ENCODE peak calls at places on chromosomes 11 and 22, in four cellular contexts. J is right cardiac atrium, K is upper lobe of left lung, I is SK-N-SH. E is an unnamed sample.
A peak's percentile ranks its signal among the peaks of the same experiment; 100 is the strongest.

GRCh38 chr11:8754241-8754640 is 71.6 kb downstream of the RPL27A start:
- DNase-seq in J (no peak), K (no peak), I (no peak), E (no peak)

GRCh38 chr11:83600656-83601055 is 314.5 kb upstream of the CCDC90B start:
- DNase-seq in J (no peak), K (no peak), I (no peak), E (no peak)

GRCh38 chr11:62614275-62614674 is 1.2 kb downstream of the ROM1 start:
- DNase-seq in J (no peak), K (no peak), I (no peak), E (no peak)

GRCh38 chr22:45671051-45671782 is 417 bp upstream of the ATXN10 start:
- DNase-seq in J (peak; percentile 43), K (peak; percentile 19), I (peak; percentile 94), E (no peak)

GRCh38 chr11:58222730-58223129 is 6.0 kb downstream of the OR10Q1 start:
- DNase-seq in J (no peak), K (no peak), I (no peak), E (no peak)

GRCh38 chr22:23574877-23575276 is 5.2 kb downstream of the IGLL1 start:
- DNase-seq in J (no peak), K (peak; percentile 53), I (no peak), E (no peak)

GRCh38 chr11:101914349-101914736 is 467 bp upstream of the CEP126 start:
- DNase-seq in J (no peak), K (no peak), I (no peak), E (no peak)

GRCh38 chr22:44037519-44038370 is 13.6 kb downstream of the PARVB start:
- DNase-seq in J (no peak), K (no peak), I (no peak), E (no peak)

GRCh38 chr11:113248702-113249490 is 65.5 kb upstream of the TTC12 start:
- DNase-seq in J (no peak), K (no peak), I (no peak), E (no peak)
- H3K27ac ChIP-seq in J (no peak overlapping the region), K (no peak overlapping the region), I (no peak overlapping the region), E (peak overlapping the region; percentile 19)

DNA sequence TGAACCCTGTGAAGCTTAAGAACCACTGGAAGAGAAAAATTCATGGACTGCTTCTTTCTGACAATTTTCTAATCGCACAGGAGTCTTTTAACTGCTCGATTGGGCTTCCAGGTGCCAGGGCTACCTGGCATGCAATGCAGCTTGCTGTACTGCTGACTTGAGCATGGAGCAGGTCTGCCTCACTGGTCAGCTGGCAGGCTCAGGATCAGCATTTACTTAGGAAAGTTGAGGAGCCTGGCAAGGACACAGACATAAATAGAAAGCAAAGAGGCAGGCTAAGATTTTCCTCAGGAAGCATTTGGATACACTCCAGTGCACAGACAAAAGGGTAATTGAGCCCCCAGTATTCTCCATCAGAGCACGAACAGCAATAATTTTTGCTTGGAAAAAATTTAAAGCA is 163.5 kb downstream of the CSNK2A3 start:
- DNase-seq in J (no peak), K (no peak), I (no peak), E (no peak)
- H3K27ac ChIP-seq in J (no peak overlapping the region), K (no peak overlapping the region), I (no peak overlapping the region), E (no peak overlapping the region)

DNA sequence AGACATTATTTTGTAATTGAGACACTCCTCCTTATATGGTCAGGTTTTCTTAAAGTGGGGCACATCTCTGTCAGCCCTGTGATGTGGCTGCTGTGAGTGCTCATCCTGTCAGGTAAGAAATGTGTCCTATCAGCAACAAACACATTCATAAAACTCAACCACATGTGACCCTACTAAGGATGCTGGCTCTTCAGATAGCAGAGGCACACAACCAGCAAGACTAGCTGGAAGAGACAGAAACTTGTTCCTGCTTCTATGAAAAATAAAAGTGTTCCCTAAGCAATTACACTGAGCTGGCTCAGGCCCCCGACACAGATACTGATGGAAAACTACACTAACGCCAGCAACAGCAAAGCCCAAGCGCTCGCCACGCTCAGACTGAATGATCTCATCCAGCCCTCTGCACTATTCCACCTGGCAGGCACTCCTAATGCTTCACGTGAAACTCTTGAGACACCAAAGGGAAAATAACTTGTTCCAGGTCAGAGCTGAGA is 49.8 kb upstream of the CYP2D6 start:
- DNase-seq in J (peak; percentile 68), K (no peak), I (no peak), E (no peak)
- H3K27ac ChIP-seq in J (no peak overlapping the region), K (no peak overlapping the region), I (no peak overlapping the region), E (no peak overlapping the region)

GRCh38 chr22:29309332-29310064 is 3.0 kb downstream of the GAS2L1 start:
- DNase-seq in J (peak; percentile 85), K (peak; percentile 82), I (peak; percentile 66), E (no peak)

GRCh38 chr22:29308148-29308790 is 1.8 kb downstream of the GAS2L1 start:
- DNase-seq in J (peak; percentile 76), K (peak; percentile 88), I (peak; percentile 24), E (no peak)

GRCh38 chr22:29310065-29310862 is 3.8 kb downstream of the GAS2L1 start:
- DNase-seq in J (no peak), K (peak; percentile 87), I (no peak), E (no peak)

GRCh38 chr22:29307658-29308147 is 1.3 kb downstream of the GAS2L1 start:
- DNase-seq in J (no peak), K (no peak), I (peak; percentile 54), E (no peak)

GRCh38 chr22:29308791-29309262 is 2.4 kb downstream of the GAS2L1 start:
- DNase-seq in J (no peak), K (no peak), I (peak; percentile 39), E (no peak)
- H3K27ac ChIP-seq in J (peak overlapping the region; percentile 49), K (peak overlapping the region; percentile 90), I (no peak overlapping the region), E (no peak overlapping the region)

GRCh38 chr11:133895551-133895950 is 50.2 kb upstream of the SPATA19 start:
- DNase-seq in J (no peak), K (no peak), I (peak; percentile 10), E (no peak)
- H3K27ac ChIP-seq in J (no peak overlapping the region), K (no peak overlapping the region), I (no peak overlapping the region), E (no peak overlapping the region)